ENCODE peak calls at places on chromosome 16, in four cellular contexts. H is K562, P is GM12878, G is HepG2. K is an unnamed sample. For H3K4me1, the result is how much of the 10 kb centered on the place peaks cover.

GRCh38 chr16:73956592-73957495 is 339.8 kb upstream of the PSMD7 start:
- DNase-seq in H (peak), P (peak), G (peak), K (no peak)

GRCh38 chr16:52912565-52913173 is 140.0 kb downstream of the CHD9NB start:
- DNase-seq in H (peak), P (peak), G (peak), K (peak)

GRCh38 chr16:53892155-53892554 is 188.2 kb downstream of the FTO start:
- DNase-seq in H (peak), P (no peak), G (peak), K (peak)

GRCh38 chr16:11350531-11351335 is 5.5 kb downstream of the RMI2 start:
- DNase-seq in H (no peak), P (no peak), G (no peak), K (no peak)

GRCh38 chr16:89232107-89232506 is 14.6 kb downstream of the ZNF778 start:
- DNase-seq in H (no peak), P (no peak), G (peak), K (no peak)

GRCh38 chr16:27677300-27677699 is 127.4 kb downstream of the KATNIP start:
- DNase-seq in H (no peak), P (no peak), G (peak), K (no peak)

GRCh38 chr16:61858996-61859395 is 177.2 kb downstream of the CDH8 start:
- DNase-seq in H (no peak), P (no peak), G (no peak), K (no peak)

GRCh38 chr16:84555418-84556196 is 51.1 kb upstream of the MEAK7 start:
- DNase-seq in H (no peak), P (no peak), G (no peak), K (peak)

GRCh38 chr16:49733278-49734009 is 122.5 kb downstream of the ZNF423 start:
- DNase-seq in H (no peak), P (no peak), G (no peak), K (no peak)

GRCh38 chr16:17339764-17340541 is 130.8 kb downstream of the XYLT1 start:
- DNase-seq in H (no peak), P (no peak), G (no peak), K (no peak)

GRCh38 chr16:74107795-74108610 is 188.6 kb upstream of the PSMD7 start:
- DNase-seq in H (peak), P (peak), G (peak), K (peak)

GRCh38 chr16:9033125-9033830 is 58.2 kb upstream of the HAPSTR1 start:
- DNase-seq in H (peak), P (no peak), G (peak), K (peak)

GRCh38 chr16:70522216-70523000 is 946 bp downstream of the COG4 start:
- DNase-seq in H (no peak), P (no peak), G (no peak), K (no peak)

GRCh38 chr16:88878967-88879787 is 12.7 kb upstream of the PABPN1L start:
- DNase-seq in H (no peak), P (no peak), G (no peak), K (no peak)

GRCh38 chr16:29694384-29695195 is 15.6 kb downstream of the QPRT start:
- DNase-seq in H (no peak), P (no peak), G (no peak), K (no peak)

GRCh38 chr16:75424096-75424762 is 9.1 kb downstream of the CFDP1 start:
- DNase-seq in H (no peak), P (no peak), G (peak), K (no peak)

GRCh38 chr16:1351215-1351581 is 480 bp downstream of the TSR3 start:
- DNase-seq in H (no peak), P (no peak), G (no peak), K (peak)

GRCh38 chr16:30633526-30633925 is 17.2 kb upstream of the PRR14 start:
- DNase-seq in H (no peak), P (no peak), G (no peak), K (no peak)

GRCh38 chr16:17358846-17359245 is 111.9 kb downstream of the XYLT1 start:
- DNase-seq in H (no peak), P (no peak), G (no peak), K (no peak)

GRCh38 chr16:85206472-85207356 is 94.4 kb upstream of the CIBAR2 start:
- DNase-seq in H (no peak), P (no peak), G (no peak), K (no peak)

GRCh38 chr16:78811247-78811646 is 711.8 kb downstream of the WWOX start:
- DNase-seq in H (no peak), P (no peak), G (no peak), K (no peak)

GRCh38 chr16:49355923-49356665 is 17.5 kb upstream of the C16orf78 start:
- DNase-seq in H (no peak), P (no peak), G (no peak), K (no peak)

GRCh38 chr16:2159052-2159838 is 3.7 kb downstream of the TRAF7 start:
- DNase-seq in H (no peak), P (no peak), G (no peak), K (no peak)

GRCh38 chr16:69404275-69404805 is 18.5 kb upstream of the TERF2 start:
- DNase-seq in H (peak), P (no peak), G (peak), K (no peak)

GRCh38 chr16:324451-325334 is 27.8 kb downstream of the AXIN1 start:
- DNase-seq in H (peak), P (no peak), G (no peak), K (no peak)

GRCh38 chr16:68640972-68641371 is 4.1 kb upstream of the CDH3 start:
- DNase-seq in H (no peak), P (no peak), G (no peak), K (no peak)

GRCh38 chr16:89031715-89032659 is 55.0 kb upstream of the CBFA2T3 start:
- DNase-seq in H (no peak), P (peak), G (no peak), K (no peak)

GRCh38 chr16:46974352-46974751 is 878 bp upstream of the DNAJA2 start:
- DNase-seq in H (peak), P (peak), G (peak), K (no peak)

GRCh38 chr16:74309789-74310781 is 13.5 kb downstream of the PSMD7 start:
- DNase-seq in H (peak), P (no peak), G (peak), K (no peak)

GRCh38 chr16:11408261-11408660 is 63.0 kb downstream of the RMI2 start:
- DNase-seq in H (no peak), P (no peak), G (no peak), K (no peak)

GRCh38 chr16:24939224-24939623 is 75.9 kb downstream of the ARHGAP17 start:
- DNase-seq in H (no peak), P (no peak), G (no peak), K (no peak)
- TF ChIP-seq CBX5 in H (no peak), P (no peak), G (no peak), K (no peak)

GRCh38 chr16:58411336-58411735 is 19.1 kb downstream of the GINS3 start:
- DNase-seq in H (no peak), P (no peak), G (no peak), K (no peak)
- H3K4me1 ChIP-seq in H (under half), P (under half), G (under half), K (under half)

GRCh38 chr16:12458591-12459400 is 344.9 kb downstream of the CPPED1 start:
- DNase-seq in H (no peak), P (no peak), G (no peak), K (no peak)
- TF ChIP-seq CBX5 in H (no peak), P (no peak), G (no peak), K (no peak)

GRCh38 chr16:4051591-4051990 is 64.7 kb downstream of the ADCY9 start:
- DNase-seq in H (no peak), P (no peak), G (no peak), K (no peak)
- H3K4me1 ChIP-seq in H (under half), P (under half), G (under half), K (under half)